ENCODE peak calls at places on chromosomes 12 and 14, in five cellular contexts. I is uterus, L is IMR-90, D is Peyer's patch, C is lower leg skin. T is an unnamed sample.
A peak's percentile ranks its signal among the peaks of the same experiment; 100 is the strongest.

GRCh38 chr12:28535216-28535615 is 345.0 kb downstream of the CCDC91 start:
- DNase-seq in I (no peak), L (peak; percentile 77), D (no peak), C (no peak), T (no peak)

GRCh38 chr12:98741229-98741614 is 96.1 kb downstream of the APAF1 start:
- DNase-seq in I (no peak), L (peak; percentile 44), D (no peak), C (no peak), T (no peak)

GRCh38 chr14:89417469-89418225 is 614 bp upstream of the FOXN3 start:
- DNase-seq in I (peak; percentile 65), L (peak; percentile 33), D (peak; percentile 74), C (peak; percentile 92), T (peak; percentile 60)

GRCh38 chr14:67908061-67908767 is 88.6 kb downstream of the RAD51B start:
- DNase-seq in I (peak; percentile 60), L (peak; percentile 53), D (no peak), C (no peak), T (no peak)

GRCh38 chr12:12449533-12450025 is 92.7 kb downstream of the BORCS5 start:
- DNase-seq in I (no peak), L (peak; percentile 16), D (no peak), C (no peak), T (no peak)

GRCh38 chr12:49843871-49844437 is 1.0 kb upstream of the BCDIN3D start:
- DNase-seq in I (no peak), L (no peak), D (no peak), C (no peak), T (no peak)

GRCh38 chr12:93116632-93117031 is 187.5 kb upstream of the EEA1 start:
- DNase-seq in I (no peak), L (no peak), D (no peak), C (no peak), T (no peak)

GRCh38 chr12:32031109-32031508 is 71.9 kb downstream of the RESF1 start:
- DNase-seq in I (no peak), L (no peak), D (no peak), C (no peak), T (no peak)

GRCh38 chr12:80648866-80649265 is 58.6 kb upstream of the MYF6 start:
- DNase-seq in I (no peak), L (peak; percentile 88), D (no peak), C (no peak), T (no peak)

GRCh38 chr14:106605548-106606448 is 1079.4 kb downstream of the TMEM121 start:
- DNase-seq in I (no peak), L (no peak), D (peak; percentile 87), C (no peak), T (peak; percentile 65)

GRCh38 chr12:6229224-6229748 is 29.1 kb downstream of the CD9 start:
- DNase-seq in I (no peak), L (no peak), D (no peak), C (no peak), T (peak; percentile 89)

GRCh38 chr14:67694791-67695393 is 672 bp downstream of the RDH11 start:
- DNase-seq in I (no peak), L (peak; percentile 95), D (peak; percentile 62), C (no peak), T (peak; percentile 84)

DNA sequence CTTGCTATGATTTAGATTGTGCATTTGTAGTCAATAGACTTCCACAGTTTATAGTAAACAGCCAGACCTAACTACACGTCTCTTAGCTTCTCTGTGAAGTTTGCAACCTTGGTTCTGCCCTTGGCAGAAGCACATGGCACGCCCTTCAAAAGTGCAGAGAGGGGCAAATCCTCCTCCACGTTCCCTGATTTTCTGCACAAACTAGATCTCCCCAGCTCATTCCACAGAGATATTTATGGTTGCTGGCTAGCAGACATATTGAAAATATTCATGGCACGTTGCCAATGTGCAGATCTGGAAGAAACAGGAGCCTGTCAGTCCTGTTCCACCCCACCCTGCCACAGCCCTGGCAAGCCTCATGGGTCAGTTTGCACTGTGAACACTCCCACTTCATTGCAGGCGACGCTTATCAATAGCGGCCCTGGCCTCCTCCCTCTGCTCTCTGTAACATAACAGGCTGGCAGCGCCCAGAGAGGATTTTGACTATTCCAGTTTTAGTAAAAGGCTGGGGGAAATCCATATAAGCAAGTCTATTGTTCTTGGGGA is 6.5 kb upstream of the LGALS3 start:
- DNase-seq in I (no peak), L (peak; percentile 34), D (no peak), C (no peak), T (peak; percentile 91)
- TF ChIP-seq POLR2A in I (no peak), L (no peak), D (no peak), C (no peak), T (peak; percentile 56)

DNA sequence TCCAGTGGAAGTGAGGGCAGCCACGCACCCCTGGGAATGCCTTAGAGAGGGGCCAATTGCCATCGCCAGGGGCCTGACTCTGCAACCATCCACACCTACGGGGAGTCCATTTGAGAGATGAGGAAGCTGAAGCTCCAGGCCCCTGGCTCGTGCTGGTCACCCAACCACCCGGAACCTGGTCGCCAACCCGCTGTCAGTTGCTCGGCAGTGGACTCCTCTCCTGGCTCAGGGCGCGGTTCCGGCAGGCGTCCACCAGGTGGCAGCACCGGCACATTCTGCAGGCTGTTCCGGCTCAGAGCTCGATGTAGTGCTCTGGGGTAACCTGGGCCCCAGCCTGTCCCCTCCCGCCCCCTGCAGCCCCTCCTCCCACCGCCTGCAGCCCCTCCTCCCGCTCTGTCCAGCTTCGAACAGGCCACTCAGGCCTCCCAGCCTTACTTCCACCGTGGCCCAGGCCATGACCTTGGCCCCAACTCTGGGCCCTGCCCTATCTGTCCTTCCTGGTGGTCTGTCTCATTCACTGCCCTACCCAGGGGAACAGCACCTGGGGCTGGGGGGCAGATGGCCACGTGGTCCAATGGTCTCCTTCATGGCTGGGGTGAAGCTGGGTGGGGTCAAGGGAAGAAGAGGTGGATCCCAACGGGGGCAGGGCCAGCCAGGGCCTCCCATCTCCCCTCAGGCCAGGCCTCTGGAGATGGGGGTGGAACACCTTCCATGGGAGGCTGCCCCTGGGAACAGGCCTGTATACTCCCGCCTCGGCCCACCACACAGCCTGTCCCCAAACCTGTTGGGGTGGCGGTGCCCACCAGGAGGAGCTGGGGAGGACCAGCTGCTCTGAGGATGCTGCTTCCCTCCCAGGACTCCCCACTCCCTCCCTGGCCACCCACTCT is 15.7 kb downstream of the SIVA1 start:
- DNase-seq in I (peak; percentile 89), L (peak; percentile 72), D (peak; percentile 89), C (peak; percentile 98), T (peak; percentile 93)
- TF ChIP-seq POLR2A in I (no peak), L (peak; percentile 40), D (no peak), C (no peak), T (no peak)

GRCh38 chr14:47391105-47391504 is 284.3 kb downstream of the MDGA2 start:
- DNase-seq in I (no peak), L (no peak), D (no peak), C (no peak), T (no peak)
- TF ChIP-seq POLR2A in I (no peak), L (no peak), D (no peak), C (no peak), T (no peak)

GRCh38 chr12:123250471-123251383 is 17.5 kb downstream of the MTRFR start:
- DNase-seq in I (peak; percentile 52), L (no peak), D (no peak), C (peak; percentile 88), T (peak; percentile 92)
- TF ChIP-seq POLR2A in I (no peak), L (no peak), D (no peak), C (no peak), T (peak; percentile 59)

GRCh38 chr12:7502612-7503011 is 965 bp downstream of the CD163 start:
- DNase-seq in I (no peak), L (no peak), D (no peak), C (no peak), T (no peak)
- TF ChIP-seq POLR2A in I (no peak), L (no peak), D (no peak), C (no peak), T (no peak)

T was measured in transverse colon.